ENCODE peak calls at places on chromosomes 12 and 14, in seven cellular contexts. One of them, this sample, is unnamed.

GRCh38 chr12:23002381-23002780 is 377.4 kb downstream of the ETNK1 start:
- DNase-seq in GOT3: no peak
- DNase-seq in neural crest cell: no peak
- DNase-seq in posterior vena cava: no peak
- DNase-seq in IMR-90: no peak
- DNase-seq in NCI-H1092 treated with DMSO at 0.1 percent for 48 hours: no peak
- DNase-seq in stimulated activated CD4-positive, alpha-beta T cell treated with anti-CD3 and anti-CD28 coated beads, Interleukin-15, amount 100 ng/mL, for 1 hour: no peak
- DNase-seq in this sample: no peak

GRCh38 chr12:15644700-15645099 is 144.5 kb downstream of the EPS8 start:
- DNase-seq in NCI-H1092 treated with DMSO at 0.1 percent for 48 hours: no peak
- DNase-seq in posterior vena cava: no peak
- DNase-seq in GOT3: no peak
- DNase-seq in IMR-90: peak; percentile 48
- DNase-seq in stimulated activated CD4-positive, alpha-beta T cell treated with anti-CD3 and anti-CD28 coated beads, Interleukin-15, amount 100 ng/mL, for 1 hour: no peak
- DNase-seq in neural crest cell: no peak
- DNase-seq in this sample: no peak

GRCh38 chr12:132363661-132364347 is 34.4 kb upstream of the GALNT9 start:
- DNase-seq in posterior vena cava: peak; percentile 62
- DNase-seq in NCI-H1092 treated with DMSO at 0.1 percent for 48 hours: no peak
- DNase-seq in GOT3: no peak
- DNase-seq in neural crest cell: no peak
- DNase-seq in stimulated activated CD4-positive, alpha-beta T cell treated with anti-CD3 and anti-CD28 coated beads, Interleukin-15, amount 100 ng/mL, for 1 hour: no peak
- DNase-seq in IMR-90: no peak
- DNase-seq in this sample: no peak

GRCh38 chr14:74793506-74794155 is 30.5 kb downstream of the YLPM1 start:
- DNase-seq in GOT3: no peak
- DNase-seq in posterior vena cava: no peak
- DNase-seq in NCI-H1092 treated with DMSO at 0.1 percent for 48 hours: no peak
- DNase-seq in IMR-90: no peak
- DNase-seq in stimulated activated CD4-positive, alpha-beta T cell treated with anti-CD3 and anti-CD28 coated beads, Interleukin-15, amount 100 ng/mL, for 1 hour: no peak
- DNase-seq in neural crest cell: no peak
- DNase-seq in this sample: no peak

GRCh38 chr12:127363392-127363791 is 903.6 kb upstream of the TMEM132C start:
- DNase-seq in neural crest cell: peak; percentile 8
- DNase-seq in NCI-H1092 treated with DMSO at 0.1 percent for 48 hours: peak; percentile 2
- DNase-seq in IMR-90: no peak
- DNase-seq in GOT3: no peak
- DNase-seq in stimulated activated CD4-positive, alpha-beta T cell treated with anti-CD3 and anti-CD28 coated beads, Interleukin-15, amount 100 ng/mL, for 1 hour: no peak
- DNase-seq in posterior vena cava: no peak
- DNase-seq in this sample: no peak

GRCh38 chr14:75259510-75259855 is 19.1 kb upstream of the FOS start:
- DNase-seq in IMR-90: peak; percentile 77
- DNase-seq in GOT3: no peak
- DNase-seq in NCI-H1092 treated with DMSO at 0.1 percent for 48 hours: no peak
- DNase-seq in neural crest cell: no peak
- DNase-seq in stimulated activated CD4-positive, alpha-beta T cell treated with anti-CD3 and anti-CD28 coated beads, Interleukin-15, amount 100 ng/mL, for 1 hour: no peak
- DNase-seq in posterior vena cava: no peak
- DNase-seq in this sample: no peak

GRCh38 chr12:52907092-52907810 is 2.4 kb upstream of the KRT8 start:
- DNase-seq in GOT3: no peak
- DNase-seq in posterior vena cava: no peak
- DNase-seq in neural crest cell: no peak
- DNase-seq in IMR-90: no peak
- DNase-seq in stimulated activated CD4-positive, alpha-beta T cell treated with anti-CD3 and anti-CD28 coated beads, Interleukin-15, amount 100 ng/mL, for 1 hour: no peak
- DNase-seq in NCI-H1092 treated with DMSO at 0.1 percent for 48 hours: peak; percentile 73
- DNase-seq in this sample: no peak

GRCh38 chr12:6647083-6647604 is at the start of gene ACRBP:
- DNase-seq in posterior vena cava: peak; percentile 94
- DNase-seq in NCI-H1092 treated with DMSO at 0.1 percent for 48 hours: no peak
- DNase-seq in stimulated activated CD4-positive, alpha-beta T cell treated with anti-CD3 and anti-CD28 coated beads, Interleukin-15, amount 100 ng/mL, for 1 hour: no peak
- DNase-seq in GOT3: no peak
- DNase-seq in neural crest cell: peak; percentile 69
- DNase-seq in IMR-90: peak; percentile 14
- DNase-seq in this sample: peak; percentile 58

GRCh38 chr14:53640695-53641094 is 315.9 kb downstream of the BMP4 start:
- DNase-seq in posterior vena cava: no peak
- DNase-seq in GOT3: no peak
- DNase-seq in neural crest cell: no peak
- DNase-seq in stimulated activated CD4-positive, alpha-beta T cell treated with anti-CD3 and anti-CD28 coated beads, Interleukin-15, amount 100 ng/mL, for 1 hour: no peak
- DNase-seq in IMR-90: peak; percentile 75
- DNase-seq in NCI-H1092 treated with DMSO at 0.1 percent for 48 hours: no peak
- DNase-seq in this sample: no peak

GRCh38 chr12:88362439-88362838 is 217.8 kb downstream of the KITLG start:
- DNase-seq in neural crest cell: no peak
- DNase-seq in stimulated activated CD4-positive, alpha-beta T cell treated with anti-CD3 and anti-CD28 coated beads, Interleukin-15, amount 100 ng/mL, for 1 hour: no peak
- DNase-seq in posterior vena cava: no peak
- DNase-seq in IMR-90: peak; percentile 23
- DNase-seq in GOT3: no peak
- DNase-seq in NCI-H1092 treated with DMSO at 0.1 percent for 48 hours: no peak
- DNase-seq in this sample: no peak

GRCh38 chr14:71247106-71247505 is 339.8 kb downstream of the PCNX1 start:
- DNase-seq in IMR-90: peak; percentile 51
- DNase-seq in stimulated activated CD4-positive, alpha-beta T cell treated with anti-CD3 and anti-CD28 coated beads, Interleukin-15, amount 100 ng/mL, for 1 hour: no peak
- DNase-seq in NCI-H1092 treated with DMSO at 0.1 percent for 48 hours: no peak
- DNase-seq in GOT3: no peak
- DNase-seq in posterior vena cava: no peak
- DNase-seq in neural crest cell: no peak
- DNase-seq in this sample: no peak

GRCh38 chr14:22332671-22333407 is 256.2 kb downstream of the DAD1 start:
- DNase-seq in neural crest cell: no peak
- DNase-seq in IMR-90: no peak
- DNase-seq in GOT3: no peak
- DNase-seq in NCI-H1092 treated with DMSO at 0.1 percent for 48 hours: no peak
- DNase-seq in posterior vena cava: no peak
- DNase-seq in stimulated activated CD4-positive, alpha-beta T cell treated with anti-CD3 and anti-CD28 coated beads, Interleukin-15, amount 100 ng/mL, for 1 hour: no peak
- DNase-seq in this sample: no peak

GRCh38 chr14:75254901-75255300 is 23.7 kb upstream of the FOS start:
- DNase-seq in posterior vena cava: no peak
- DNase-seq in neural crest cell: no peak
- DNase-seq in GOT3: no peak
- DNase-seq in NCI-H1092 treated with DMSO at 0.1 percent for 48 hours: no peak
- DNase-seq in IMR-90: no peak
- DNase-seq in stimulated activated CD4-positive, alpha-beta T cell treated with anti-CD3 and anti-CD28 coated beads, Interleukin-15, amount 100 ng/mL, for 1 hour: no peak
- DNase-seq in this sample: no peak

This sample was measured in stimulated activated naive B cell treated with anti-CD40 and anti-IgM and Interleukin-4, amounts not matched to agents 10 μg/mL and 1 μg/mL and 100 μg/mL, for 72 hours.